ENCODE peak calls at places on chromosome 7, in five cellular contexts. U is NCI-H748 treated with DMSO at 0.1 percent for 48 hours; B is activated CD8-positive, alpha-beta T cell treated with anti-CD3 and anti-CD28 coated beads for 36 hours; G is activated effector memory CD4-positive, alpha-beta T cell treated with anti-CD3 and anti-CD28 coated beads, Interleukin-2, amount 50 U/mL, for 16 hours; Q is choroid plexus epithelial cell. D is an unnamed sample.

GRCh38 chr7:70317356-70317755 is 719.1 kb downstream of the AUTS2 start:
- DNase-seq in U (no peak), B (no peak), G (no peak), Q (no peak), D (no peak)

GRCh38 chr7:101893326-101894085 is 76.1 kb downstream of the CUX1 start:
- DNase-seq in U (no peak), B (no peak), G (no peak), Q (no peak), D (no peak)

GRCh38 chr7:598899-599298 is 79.3 kb upstream of the PDGFA start:
- DNase-seq in U (no peak), B (no peak), G (no peak), Q (no peak), D (no peak)

GRCh38 chr7:98286701-98287485 is 5.4 kb downstream of the BRI3 start:
- DNase-seq in U (no peak), B (no peak), G (no peak), Q (no peak), D (no peak)

GRCh38 chr7:95867309-95867708 is 95.0 kb downstream of the DYNC1I1 start:
- DNase-seq in U (peak; percentile 76), B (no peak), G (no peak), Q (no peak), D (no peak)

GRCh38 chr7:17674166-17674955 is 265.9 kb downstream of the SNX13 start:
- DNase-seq in U (no peak), B (no peak), G (no peak), Q (no peak), D (no peak)

GRCh38 chr7:9600974-9601373 is 1167.6 kb downstream of the NXPH1 start:
- DNase-seq in U (no peak), B (no peak), G (no peak), Q (no peak), D (no peak)

GRCh38 chr7:55211721-55212120 is 153.4 kb upstream of the LANCL2 start:
- DNase-seq in U (no peak), B (no peak), G (no peak), Q (no peak), D (no peak)

GRCh38 chr7:73439305-73439704 is 5.7 kb downstream of the FZD9 start:
- DNase-seq in U (no peak), B (no peak), G (peak; percentile 52), Q (no peak), D (no peak)

GRCh38 chr7:66304536-66304935 is 99.4 kb downstream of the TPST1 start:
- DNase-seq in U (no peak), B (no peak), G (no peak), Q (no peak), D (no peak)

GRCh38 chr7:37208528-37208927 is 240.1 kb downstream of the ELMO1 start:
- DNase-seq in U (peak; percentile 20), B (peak; percentile 9), G (no peak), Q (peak; percentile 96), D (peak; percentile 29)

GRCh38 chr7:159370-160270 is 32.8 kb upstream of the FAM20C start:
- DNase-seq in U (no peak), B (no peak), G (no peak), Q (no peak), D (no peak)

GRCh38 chr7:30842542-30843451 is 68.9 kb upstream of the AQP1 start:
- DNase-seq in U (no peak), B (no peak), G (peak; percentile 14), Q (no peak), D (no peak)

GRCh38 chr7:115042596-115042995 is 120.7 kb downstream of the MDFIC start:
- DNase-seq in U (no peak), B (no peak), G (no peak), Q (no peak), D (no peak)

GRCh38 chr7:69739182-69739581 is 140.9 kb downstream of the AUTS2 start:
- DNase-seq in U (no peak), B (peak; percentile 58), G (no peak), Q (no peak), D (no peak)

GRCh38 chr7:123797673-123798526 is 47.1 kb upstream of the HYAL4 start:
- DNase-seq in U (peak; percentile 88), B (no peak), G (no peak), Q (peak; percentile 96), D (peak; percentile 65)

GRCh38 chr7:92678291-92678920 is 88.2 kb upstream of the FAM133B start:
- DNase-seq in U (peak; percentile 58), B (no peak), G (no peak), Q (no peak), D (no peak)

GRCh38 chr7:142776206-142776844 is 5.6 kb downstream of the PRSS2 start:
- DNase-seq in U (no peak), B (no peak), G (no peak), Q (peak; percentile 46), D (peak; percentile 43)

GRCh38 chr7:17275749-17276671 is 22.4 kb upstream of the AHR start:
- DNase-seq in U (no peak), B (no peak), G (no peak), Q (peak; percentile 96), D (peak; percentile 86)

GRCh38 chr7:14196555-14196954 is 207.1 kb upstream of the ETV1 start:
- DNase-seq in U (no peak), B (no peak), G (no peak), Q (peak; percentile 28), D (peak; percentile 30)